ENCODE peak calls at places on chromosomes 4 and X, in five cellular contexts. One of them, this sample, is unnamed.

GRCh38 chr4:110020139-110020538 is 107.5 kb downstream of the EGF start:
- DNase-seq in CD4-positive, alpha-beta memory T cell: no peak
- DNase-seq in occipital lobe: no peak
- DNase-seq in NCI-H1105 treated with DMSO at 0.1 percent for 48 hours: no peak
- DNase-seq in breast epithelium: no peak
- DNase-seq in this sample: no peak

GRCh38 chr4:86977621-86978184 is 42.9 kb downstream of the AFF1 start:
- DNase-seq in NCI-H1105 treated with DMSO at 0.1 percent for 48 hours: no peak
- DNase-seq in breast epithelium: peak; percentile 23
- DNase-seq in CD4-positive, alpha-beta memory T cell: no peak
- DNase-seq in occipital lobe: no peak
- DNase-seq in this sample: no peak

GRCh38 chr4:18508801-18509200 is 487.2 kb upstream of the LCORL start:
- DNase-seq in CD4-positive, alpha-beta memory T cell: no peak
- DNase-seq in breast epithelium: no peak
- DNase-seq in occipital lobe: no peak
- DNase-seq in NCI-H1105 treated with DMSO at 0.1 percent for 48 hours: peak; percentile 3
- DNase-seq in this sample: no peak

GRCh38 chr4:80336582-80336981 is 1.1 kb downstream of the CFAP299 start:
- DNase-seq in breast epithelium: no peak
- DNase-seq in occipital lobe: no peak
- DNase-seq in NCI-H1105 treated with DMSO at 0.1 percent for 48 hours: peak; percentile 39
- DNase-seq in CD4-positive, alpha-beta memory T cell: peak; percentile 19
- DNase-seq in this sample: peak; percentile 26

GRCh38 chrX:138886769-138887168 is 175.3 kb upstream of the FGF13 start:
- DNase-seq in occipital lobe: no peak
- DNase-seq in CD4-positive, alpha-beta memory T cell: no peak
- DNase-seq in breast epithelium: peak; percentile 77
- DNase-seq in NCI-H1105 treated with DMSO at 0.1 percent for 48 hours: peak; percentile 49
- DNase-seq in this sample: no peak

GRCh38 chr4:152708361-152708760 is 28.6 kb upstream of the TMEM154 start:
- DNase-seq in breast epithelium: no peak
- DNase-seq in NCI-H1105 treated with DMSO at 0.1 percent for 48 hours: no peak
- DNase-seq in occipital lobe: no peak
- DNase-seq in CD4-positive, alpha-beta memory T cell: no peak
- DNase-seq in this sample: no peak

GRCh38 chr4:41625531-41625930 is 87.6 kb downstream of the LIMCH1 start:
- DNase-seq in breast epithelium: no peak
- DNase-seq in occipital lobe: no peak
- DNase-seq in CD4-positive, alpha-beta memory T cell: no peak
- DNase-seq in NCI-H1105 treated with DMSO at 0.1 percent for 48 hours: no peak
- DNase-seq in this sample: no peak

GRCh38 chr4:91448668-91449330 is 855.0 kb upstream of the GRID2 start:
- DNase-seq in CD4-positive, alpha-beta memory T cell: no peak
- DNase-seq in occipital lobe: no peak
- DNase-seq in breast epithelium: no peak
- DNase-seq in NCI-H1105 treated with DMSO at 0.1 percent for 48 hours: no peak
- DNase-seq in this sample: no peak

GRCh38 chr4:122855491-122855890 is 28.9 kb downstream of the FGF2 start:
- DNase-seq in NCI-H1105 treated with DMSO at 0.1 percent for 48 hours: no peak
- DNase-seq in CD4-positive, alpha-beta memory T cell: no peak
- DNase-seq in breast epithelium: no peak
- DNase-seq in occipital lobe: no peak
- DNase-seq in this sample: no peak

GRCh38 chr4:3524349-3524748 is 7.9 kb downstream of the LRPAP1 start:
- DNase-seq in occipital lobe: no peak
- DNase-seq in CD4-positive, alpha-beta memory T cell: no peak
- DNase-seq in NCI-H1105 treated with DMSO at 0.1 percent for 48 hours: no peak
- DNase-seq in breast epithelium: no peak
- DNase-seq in this sample: no peak

GRCh38 chr4:150436598-150437370 is 145.2 kb upstream of the MAB21L2 start:
- DNase-seq in breast epithelium: no peak
- DNase-seq in CD4-positive, alpha-beta memory T cell: no peak
- DNase-seq in NCI-H1105 treated with DMSO at 0.1 percent for 48 hours: no peak
- DNase-seq in occipital lobe: no peak
- DNase-seq in this sample: no peak